ENCODE peak calls at places on chromosomes 12 and 14, in four cellular contexts. L, Y, J and R are unnamed samples.

GRCh38 chr12:50637870-50638481 is 125.9 kb upstream of the ATF1 start:
- DNase-seq in L (peak), Y (peak), J (peak), R (no peak)

GRCh38 chr12:96099986-96100385 is 64.6 kb upstream of the LTA4H start:
- DNase-seq in L (no peak), J (no peak), Y (no peak), R (no peak)

GRCh38 chr12:50099302-50100008 is 4.4 kb upstream of the GPD1 start:
- DNase-seq in L (peak), Y (no peak), J (peak), R (no peak)

GRCh38 chr14:53865716-53866115 is 90.9 kb downstream of the BMP4 start:
- DNase-seq in L (peak), Y (no peak), J (no peak), R (no peak)

GRCh38 chr14:92353447-92353846 is 30.5 kb downstream of the SLC24A4 start:
- DNase-seq in L (no peak), J (no peak), Y (no peak), R (no peak)

GRCh38 chr12:118015944-118016343 is 559 bp upstream of the RFC5 start:
- DNase-seq in Y (no peak), J (no peak), L (no peak), R (no peak)

GRCh38 chr14:106024983-106025604 is 498.7 kb downstream of the TMEM121 start:
- DNase-seq in J (no peak), L (no peak), Y (no peak), R (no peak)

GRCh38 chr12:49375406-49375805 is 8.1 kb downstream of the SPATS2 start:
- DNase-seq in L (no peak), Y (no peak), J (no peak), R (no peak)

GRCh38 chr12:20367731-20368652 is at the start of gene PDE3A:
- DNase-seq in J (peak), Y (peak), L (peak), R (no peak)

GRCh38 chr12:122111070-122111750 is 32.7 kb downstream of the MLXIP start:
- DNase-seq in L (no peak), J (no peak), Y (no peak), R (peak)

GRCh38 chr12:19130224-19131019 is 889 bp downstream of the PLEKHA5 start:
- DNase-seq in J (no peak), L (peak), Y (peak), R (no peak)

GRCh38 chr12:111440152-111440551 is 34.4 kb downstream of the SH2B3 start:
- DNase-seq in Y (no peak), L (no peak), J (no peak), R (no peak)

GRCh38 chr12:101653030-101653429 is 44.4 kb upstream of the CHPT1 start:
- DNase-seq in J (no peak), L (no peak), Y (no peak), R (no peak)

GRCh38 chr14:32709072-32709471 is 229.6 kb upstream of the NPAS3 start:
- DNase-seq in Y (no peak), L (peak), J (peak), R (no peak)

GRCh38 chr12:13537623-13538022 is 341.1 kb downstream of the EMP1 start:
- DNase-seq in J (no peak), L (no peak), Y (no peak), R (no peak)

GRCh38 chr12:6161124-6161882 is 36.8 kb upstream of the VWF start:
- DNase-seq in J (peak), Y (no peak), L (peak), R (no peak)

GRCh38 chr12:23098110-23099049 is 473.4 kb downstream of the ETNK1 start:
- DNase-seq in L (no peak), J (peak), Y (no peak), R (no peak)

GRCh38 chr14:76050797-76051392 is 65.3 kb downstream of the IFT43 start:
- DNase-seq in L (peak), Y (peak), J (peak), R (peak)

DNA sequence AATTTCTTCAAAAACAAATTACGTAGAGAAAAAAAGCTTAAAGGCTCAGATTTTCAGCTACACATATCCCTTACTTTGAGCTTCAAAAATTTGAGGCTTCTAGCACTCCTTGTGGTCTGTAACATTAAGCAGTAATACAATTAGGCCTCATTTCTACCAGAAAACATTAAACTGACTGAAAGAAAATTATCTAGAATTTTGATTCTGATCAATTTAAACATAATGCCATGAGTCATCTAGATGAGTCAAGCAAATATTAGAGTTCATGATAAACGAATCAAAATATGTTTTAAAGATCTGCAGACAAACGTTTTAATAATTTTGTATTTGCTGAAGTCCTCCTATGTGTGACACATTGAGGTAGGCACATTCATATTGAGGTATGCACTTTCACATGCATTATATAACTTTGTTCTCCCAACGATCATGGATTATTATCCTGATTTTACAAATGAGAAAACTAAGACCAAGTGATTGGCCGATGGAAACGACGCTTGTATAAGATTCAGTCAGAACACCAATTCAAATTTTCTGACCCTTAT is 4.3 kb downstream of the OSBPL8 start:
- DNase-seq in J (peak), L (no peak), Y (no peak), R (no peak)
- TF ChIP-seq CTCF in J (no peak), L (peak), Y (no peak), R (no peak)

GRCh38 chr12:12070149-12070548 is 590 bp upstream of the BCL2L14 start:
- DNase-seq in Y (no peak), L (no peak), J (no peak), R (no peak)
- H3K4me3 ChIP-seq in Y (no peak), L (no peak), J (no peak), R (no peak)

DNA sequence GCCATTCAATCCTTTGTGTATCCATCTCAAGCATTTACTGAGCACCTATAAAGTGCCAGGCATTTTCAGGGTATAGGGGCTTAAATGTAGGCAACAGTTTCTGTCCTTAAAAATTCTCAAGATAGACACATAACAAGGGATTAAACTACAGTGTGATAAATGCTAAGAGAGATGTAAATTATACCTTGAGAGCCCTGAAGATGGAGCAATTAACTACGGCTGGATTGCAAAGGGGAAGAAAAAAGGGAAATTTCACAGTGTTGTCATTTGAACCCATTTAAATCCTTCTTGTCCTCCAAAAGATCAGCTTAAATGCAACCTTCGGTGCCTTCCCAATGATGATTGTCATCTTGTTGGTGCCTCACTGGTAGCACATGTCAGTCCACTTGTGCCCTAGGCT is 11.5 kb upstream of the IL26 start:
- DNase-seq in L (peak), J (peak), Y (no peak), R (no peak)
- TF ChIP-seq CTCF in L (no peak), J (peak), Y (peak), R (no peak)

DNA sequence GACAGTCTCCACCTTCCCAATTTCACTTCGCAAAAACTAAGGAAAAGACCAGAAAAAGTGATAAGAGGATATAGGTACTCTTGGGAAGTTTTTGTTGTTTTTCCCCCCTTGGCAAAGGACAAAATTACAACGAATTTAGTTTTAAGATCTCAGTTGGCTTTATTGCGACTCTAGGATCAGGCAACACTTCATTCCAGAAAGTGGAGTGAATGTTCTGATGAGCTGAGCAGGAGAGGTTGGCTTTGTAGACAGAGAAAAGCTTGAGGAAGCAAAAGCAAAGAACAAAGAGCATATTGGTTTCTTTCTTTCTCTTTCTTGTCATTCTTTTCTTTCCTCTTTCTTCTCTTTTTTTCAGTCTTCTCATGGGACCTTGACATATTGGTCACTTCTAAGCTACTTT is 640 bp upstream of the ZFYVE1 start:
- DNase-seq in J (no peak), Y (no peak), L (no peak), R (no peak)
- H3K4me3 ChIP-seq in J (peak), Y (peak), L (peak), R (peak)

DNA sequence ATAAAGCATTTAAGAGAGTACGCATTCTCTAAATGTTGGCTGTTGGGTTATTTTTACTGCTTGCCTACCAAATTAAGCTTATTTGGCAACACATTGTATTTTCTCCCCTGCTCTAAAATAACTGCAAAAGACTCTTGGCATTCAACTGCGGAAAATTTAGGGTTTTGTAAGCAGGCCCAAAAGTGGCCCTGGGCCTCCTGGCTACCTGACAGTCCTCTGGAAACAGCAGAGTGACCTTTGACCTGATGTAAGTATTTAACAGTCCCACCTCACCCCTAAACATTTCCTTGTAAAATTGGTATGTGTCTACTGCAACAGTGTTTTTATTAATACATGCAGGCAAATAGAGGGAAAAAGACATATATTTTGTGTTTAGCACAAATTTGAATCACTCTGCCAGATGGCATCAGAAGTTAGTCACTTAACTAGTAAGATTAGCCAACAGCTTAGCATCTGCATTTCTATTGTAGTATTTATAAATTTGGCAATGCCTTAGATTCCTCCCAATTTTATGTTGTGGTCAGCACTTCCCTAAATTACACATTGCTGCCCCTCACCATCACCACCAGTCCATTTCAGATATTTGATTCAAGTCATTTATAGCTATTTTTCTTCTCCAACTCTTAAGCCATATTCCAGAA is 11.2 kb downstream of the LLPH start:
- DNase-seq in J (no peak), Y (no peak), L (no peak), R (no peak)
- TF ChIP-seq CTCF in J (no peak), Y (no peak), L (no peak), R (no peak)

DNA sequence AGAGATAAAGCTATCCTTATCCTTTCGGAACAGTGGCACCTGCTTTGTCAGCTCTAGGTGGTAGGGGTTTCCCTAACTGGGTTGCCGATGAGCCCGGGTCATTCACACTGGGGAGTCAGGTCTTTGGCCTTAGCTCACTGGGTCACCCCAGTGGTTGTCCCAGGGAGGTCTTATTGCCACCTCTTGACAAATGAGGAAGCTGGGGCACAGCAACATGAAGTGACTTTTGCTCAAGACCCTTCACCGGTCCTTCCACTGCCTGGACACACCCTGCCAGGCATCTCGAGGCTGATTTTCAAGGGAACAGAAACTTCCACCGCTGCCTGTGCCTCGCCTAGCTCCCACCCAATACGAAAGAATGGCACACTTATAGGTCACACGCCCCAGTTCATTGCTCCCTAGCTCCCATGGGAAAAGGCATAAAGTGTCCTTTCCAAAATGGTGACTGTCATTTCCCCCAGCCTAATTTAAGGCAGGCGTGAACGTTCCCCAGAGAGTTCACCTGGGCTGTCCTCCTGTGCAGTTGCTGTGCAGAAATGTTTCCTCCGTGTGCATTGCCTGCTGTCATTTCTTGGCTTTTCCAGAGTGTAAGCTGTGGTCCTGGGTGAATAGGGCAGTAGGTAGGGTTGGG is 156.1 kb upstream of the CCND2 start:
- DNase-seq in J (no peak), Y (no peak), L (no peak), R (no peak)
- H3K4me3 ChIP-seq in J (no peak), Y (no peak), L (no peak), R (no peak)

GRCh38 chr12:2640281-2640680 is 154.5 kb upstream of the FKBP4 start:
- DNase-seq in L (no peak), J (no peak), Y (no peak), R (no peak)
- TF ChIP-seq CTCF in L (peak), J (peak), Y (no peak), R (no peak)

DNA sequence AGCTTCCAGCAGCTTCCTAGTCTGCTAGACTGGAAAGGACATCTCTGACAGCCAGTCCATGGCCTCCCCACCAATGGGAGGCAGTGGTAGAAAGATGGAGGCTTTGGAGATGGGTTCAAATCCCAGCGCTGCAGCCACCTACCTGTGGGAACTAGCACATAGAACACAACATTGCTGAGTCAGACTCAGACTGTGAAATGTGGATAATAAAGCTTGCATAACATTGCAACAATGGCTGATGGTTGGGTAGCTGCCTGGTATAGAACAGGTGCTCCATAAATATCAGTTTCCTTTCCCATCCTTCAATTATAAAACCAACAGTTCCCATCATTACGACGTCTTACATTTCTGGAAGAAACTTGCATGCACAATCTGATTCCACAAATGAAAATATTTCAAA is 94.6 kb downstream of the SLC8A3 start:
- DNase-seq in J (no peak), L (no peak), Y (no peak), R (no peak)
- H3K4me3 ChIP-seq in J (no peak), L (no peak), Y (no peak), R (no peak)

DNA sequence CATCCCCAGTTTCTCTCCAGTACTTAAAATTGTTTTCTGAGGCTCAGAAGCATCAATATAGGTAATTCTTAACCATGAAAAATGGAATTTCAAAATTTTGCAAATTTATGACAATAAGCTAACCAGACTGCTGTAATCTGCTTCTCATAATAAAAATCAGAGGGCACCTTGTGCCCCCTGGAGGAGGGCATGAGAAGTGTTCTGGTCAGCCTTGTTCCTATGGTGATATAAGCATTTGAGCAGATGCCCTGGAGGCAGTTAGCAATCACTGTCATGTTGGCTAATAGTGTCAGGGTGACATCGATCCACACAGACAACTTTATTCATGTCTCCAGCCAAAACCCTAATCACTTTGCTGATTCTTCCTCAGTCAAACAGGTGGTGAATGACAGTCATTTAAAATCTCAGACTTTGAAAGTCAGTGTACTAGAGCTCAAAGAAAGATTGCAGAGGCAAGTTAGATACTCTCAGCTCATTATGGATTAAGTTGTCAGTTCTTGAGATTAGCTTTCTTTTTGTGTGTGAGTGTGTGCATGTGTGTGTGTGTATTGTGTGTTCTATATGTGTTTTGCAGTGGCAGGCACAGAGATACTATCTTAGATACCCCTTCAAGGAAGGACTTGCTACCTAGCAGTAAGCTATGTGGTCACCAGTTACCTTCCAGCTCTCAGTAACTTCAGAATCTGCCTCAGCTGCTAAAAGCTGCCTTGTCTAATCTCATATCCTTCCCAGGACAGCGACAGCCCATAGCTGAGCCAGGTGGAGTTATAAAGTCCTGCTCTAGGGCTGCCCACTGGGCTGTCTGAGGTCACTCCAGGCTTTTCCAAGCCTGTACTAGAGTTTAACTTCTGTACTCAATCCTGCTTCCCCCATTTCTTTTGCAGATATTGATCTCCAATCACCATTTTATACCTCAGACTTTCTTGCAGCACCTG is 942.8 kb downstream of the GALC start:
- DNase-seq in L (peak), Y (peak), J (peak), R (peak)
- TF ChIP-seq CTCF in L (peak), Y (peak), J (peak), R (peak)

GRCh38 chr14:20332946-20333782 is at the start of gene CCNB1IP1:
- DNase-seq in L (peak), Y (peak), J (peak), R (peak)

GRCh38 chr14:20329355-20329754 is 3.7 kb downstream of the CCNB1IP1 start:
- DNase-seq in J (no peak), Y (no peak), L (no peak), R (no peak)

GRCh38 chr14:20328705-20329104 is 4.4 kb downstream of the CCNB1IP1 start:
- DNase-seq in Y (no peak), L (no peak), J (no peak), R (peak)

GRCh38 chr14:20332386-20332945 is 613 bp downstream of the CCNB1IP1 start:
- DNase-seq in L (peak), J (peak), Y (peak), R (peak)

GRCh38 chr14:20331048-20331613 is 1.9 kb downstream of the CCNB1IP1 start:
- DNase-seq in J (no peak), L (no peak), Y (no peak), R (no peak)
- H3K4me3 ChIP-seq in J (peak), L (no peak), Y (peak), R (no peak)